ENCODE peak calls at places on chromosomes 16 and 17, in four cellular contexts. P is colonic mucosa; W is GM23338; H is CD4-positive, alpha-beta T cell. X is an unnamed sample.

GRCh38 chr17:82104797-82105416 is 6.9 kb upstream of the FASN start:
- DNase-seq in P (no peak), W (no peak), H (no peak), X (no peak)

GRCh38 chr16:84970447-84971127 is 40.7 kb downstream of the ZDHHC7 start:
- DNase-seq in P (peak), W (peak), H (peak), X (peak)

GRCh38 chr16:66308096-66308495 is 58.4 kb upstream of the CDH5 start:
- DNase-seq in P (no peak), W (no peak), H (no peak), X (no peak)

GRCh38 chr17:58822148-58823050 is 66.7 kb downstream of the PPM1E start:
- DNase-seq in P (no peak), W (no peak), H (no peak), X (no peak)

GRCh38 chr17:58756246-58757161 is 850 bp downstream of the PPM1E start:
- DNase-seq in P (no peak), W (peak), H (no peak), X (peak)

GRCh38 chr17:68719431-68719830 is 118.3 kb upstream of the FAM20A start:
- DNase-seq in P (no peak), W (no peak), H (no peak), X (no peak)

GRCh38 chr17:56231693-56232092 is 78.4 kb downstream of the ANKFN1 start:
- DNase-seq in P (no peak), W (peak), H (no peak), X (no peak)

GRCh38 chr16:67301080-67301757 is 21.9 kb downstream of the PLEKHG4 start:
- DNase-seq in P (no peak), W (no peak), H (no peak), X (no peak)

GRCh38 chr16:89300311-89300975 is 82.9 kb downstream of the ZNF778 start:
- DNase-seq in P (no peak), W (no peak), H (no peak), X (no peak)

GRCh38 chr16:1414532-1415265 is at the start of gene UNKL:
- DNase-seq in P (peak), W (peak), H (peak), X (peak)

GRCh38 chr17:82429824-82430223 is 11.4 kb upstream of the OGFOD3 start:
- DNase-seq in P (no peak), W (no peak), H (no peak), X (no peak)

GRCh38 chr16:3377917-3378316 is 22.2 kb downstream of the OR2C1 start:
- DNase-seq in P (no peak), W (no peak), H (no peak), X (no peak)

GRCh38 chr16:66936462-66936861 is 1.1 kb downstream of the CES2 start:
- DNase-seq in P (peak), W (no peak), H (no peak), X (no peak)

GRCh38 chr17:75633484-75634375 is 496 bp downstream of the SMIM5 start:
- DNase-seq in P (peak), W (peak), H (peak), X (peak)

GRCh38 chr17:70327279-70327678 is 157.9 kb downstream of the KCNJ2 start:
- DNase-seq in P (no peak), W (no peak), H (no peak), X (no peak)
- H3K27ac ChIP-seq in P (no peak), W (no peak), H (no peak), X (no peak)

GRCh38 chr16:68463904-68464303 is 15.6 kb upstream of the SMPD3 start:
- DNase-seq in P (no peak), W (no peak), H (no peak), X (no peak)

GRCh38 chr16:68458101-68458500 is 9.8 kb upstream of the SMPD3 start:
- DNase-seq in P (no peak), W (no peak), H (no peak), X (no peak)

GRCh38 chr16:68459457-68459856 is 11.1 kb upstream of the SMPD3 start:
- DNase-seq in P (no peak), W (no peak), H (no peak), X (no peak)

GRCh38 chr16:68458551-68458950 is 10.2 kb upstream of the SMPD3 start:
- DNase-seq in P (no peak), W (no peak), H (no peak), X (no peak)

GRCh38 chr16:68460067-68460466 is 11.8 kb upstream of the SMPD3 start:
- DNase-seq in P (no peak), W (no peak), H (no peak), X (no peak)
- H3K27ac ChIP-seq in P (no peak), W (no peak), H (no peak), X (no peak)

GRCh38 chr17:77354721-77355455 is 214.1 kb downstream of the SEC14L1 start:
- DNase-seq in P (peak), W (no peak), H (no peak), X (peak)
- H3K27ac ChIP-seq in P (peak), W (no peak), H (no peak), X (no peak)

GRCh38 chr17:41507315-41507880 is 2.0 kb upstream of the KRT13 start:
- DNase-seq in P (no peak), W (no peak), H (no peak), X (no peak)

GRCh38 chr17:41512789-41513547 is 5.7 kb downstream of the KRT15 start:
- DNase-seq in P (no peak), W (no peak), H (no peak), X (no peak)

GRCh38 chr17:41511716-41512115 is 6.3 kb upstream of the KRT13 start:
- DNase-seq in P (no peak), W (no peak), H (no peak), X (no peak)

GRCh38 chr17:41510251-41511065 is 5.0 kb upstream of the KRT13 start:
- DNase-seq in P (no peak), W (peak), H (no peak), X (peak)

DNA sequence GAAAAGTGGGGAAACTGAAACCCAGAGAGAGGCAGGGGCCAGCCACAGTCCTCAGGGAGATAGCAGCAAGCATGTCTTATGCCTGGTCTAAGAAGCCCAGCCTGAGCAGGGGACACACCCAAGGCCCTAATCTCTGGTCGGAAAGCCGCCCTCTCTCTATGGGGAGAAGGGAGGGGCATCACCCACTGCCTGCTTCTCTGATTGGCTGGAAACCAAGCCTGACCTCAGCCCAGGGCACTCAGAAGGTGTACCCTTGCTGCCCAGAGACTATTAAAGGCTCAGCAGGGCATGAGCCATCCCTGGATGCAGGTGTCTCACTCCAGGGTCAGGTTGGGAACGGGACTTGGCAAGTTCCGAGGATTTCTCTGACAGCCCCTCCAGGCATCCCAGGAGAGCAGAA is 5.7 kb upstream of the KRT13 start:
- DNase-seq in P (peak), W (no peak), H (no peak), X (peak)
- H3K27ac ChIP-seq in P (peak), W (no peak), H (no peak), X (no peak)

DNA sequence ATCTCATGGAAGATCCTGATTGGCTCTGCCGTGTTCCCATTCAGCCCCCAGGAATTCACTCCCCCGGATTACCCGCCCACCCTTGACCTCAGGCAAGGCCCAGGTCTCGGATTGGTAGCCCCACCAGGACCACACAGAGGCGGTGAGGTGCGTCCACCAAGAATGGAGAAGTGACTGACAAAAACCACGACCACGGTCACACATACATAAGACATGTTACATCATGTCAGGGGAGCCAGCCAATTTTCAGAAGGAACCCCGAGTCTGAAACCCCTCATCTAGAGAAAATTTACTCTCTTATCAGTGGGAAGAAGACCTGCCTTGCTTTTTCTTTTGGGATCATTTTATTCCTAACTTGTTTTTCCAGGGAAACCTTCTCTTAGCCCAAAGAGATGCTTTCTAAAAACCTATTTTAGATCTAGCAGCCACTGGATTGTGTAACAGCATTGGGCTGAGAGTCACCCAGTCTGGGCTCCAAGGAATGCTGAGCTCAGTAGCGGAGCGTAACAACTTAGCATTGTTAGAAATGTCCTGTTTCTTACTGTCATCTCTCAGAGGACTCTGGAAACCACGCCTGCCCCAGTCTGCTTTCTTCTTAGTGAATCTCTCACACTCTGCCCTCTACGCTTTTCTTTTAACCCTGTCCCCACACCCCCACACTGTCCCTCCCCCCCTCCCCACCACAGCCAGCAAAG is 164.1 kb downstream of the CMIP start:
- DNase-seq in P (no peak), W (no peak), H (no peak), X (no peak)
- H3K27ac ChIP-seq in P (no peak), W (no peak), H (no peak), X (no peak)

GRCh38 chr16:58501242-58502131 is 1.5 kb downstream of the NDRG4 start:
- DNase-seq in P (no peak), W (peak), H (no peak), X (peak)

GRCh38 chr16:58499092-58499511 is 841 bp upstream of the NDRG4 start:
- DNase-seq in P (no peak), W (no peak), H (no peak), X (peak)

GRCh38 chr16:58500329-58501241 is 642 bp downstream of the NDRG4 start:
- DNase-seq in P (no peak), W (peak), H (no peak), X (peak)

GRCh38 chr16:58498341-58499091 is 1.4 kb upstream of the NDRG4 start:
- DNase-seq in P (no peak), W (no peak), H (no peak), X (no peak)

DNA sequence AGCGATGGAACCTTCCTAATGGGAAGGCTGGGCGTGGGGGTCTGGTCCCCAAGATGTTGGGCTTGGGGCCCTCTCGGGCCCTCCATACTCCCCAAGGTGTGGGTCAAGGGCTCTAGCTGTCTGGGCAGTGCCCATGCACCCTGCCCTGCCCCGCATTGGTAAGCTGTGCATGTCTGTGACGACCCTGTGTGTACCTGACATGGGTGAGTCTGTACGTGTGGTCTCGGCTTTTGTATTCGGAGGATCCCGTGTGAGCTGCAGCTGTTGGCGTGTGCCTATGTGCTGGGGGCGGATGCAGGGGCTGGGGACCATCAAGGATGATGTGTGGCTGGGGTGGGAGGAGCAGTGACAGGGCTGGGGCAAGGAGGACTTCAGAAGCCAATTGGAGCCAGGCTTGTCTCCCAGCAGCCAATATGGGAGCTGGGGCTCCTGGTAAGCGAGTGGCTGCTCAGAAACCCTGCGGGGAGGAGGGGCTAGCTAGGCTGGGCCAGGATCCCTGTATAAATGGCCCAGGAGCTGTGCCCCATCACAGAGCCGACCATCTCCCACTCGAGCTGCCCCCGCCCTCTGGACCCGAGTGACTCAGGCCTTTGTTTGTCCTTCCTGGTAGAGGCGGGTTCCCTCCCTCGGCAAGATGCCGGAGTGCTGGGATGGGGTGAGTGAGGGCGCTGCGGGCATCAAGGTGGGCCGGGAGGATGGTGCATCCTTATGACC is at the start of gene NDRG4:
- DNase-seq in P (peak), W (peak), H (no peak), X (peak)
- H3K27ac ChIP-seq in P (no peak), W (peak), H (no peak), X (no peak)

DNA sequence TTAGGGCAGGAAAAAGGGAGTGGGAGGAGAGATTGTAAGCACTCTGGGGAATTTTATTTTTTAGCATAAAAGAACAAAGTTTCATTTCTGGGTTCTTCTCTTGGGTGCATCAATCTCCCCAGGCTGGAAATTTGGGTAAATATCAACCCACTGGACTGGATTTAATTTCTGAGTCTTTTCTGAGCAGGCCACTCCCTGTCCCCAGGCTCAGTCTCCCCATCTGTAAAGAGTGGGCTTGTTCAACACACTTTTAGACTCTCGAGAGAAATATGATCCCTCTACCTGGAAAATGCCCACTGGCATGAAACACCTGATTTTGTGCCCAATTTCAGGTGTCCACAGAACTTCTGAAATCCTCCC is 617 bp upstream of the VTN start:
- DNase-seq in P (no peak), W (no peak), H (no peak), X (no peak)
- H3K27ac ChIP-seq in P (peak), W (peak), H (peak), X (no peak)

GRCh38 chr17:1110844-1111598 is 68.8 kb downstream of the ABR start:
- DNase-seq in P (peak), W (no peak), H (no peak), X (peak)

GRCh38 chr17:1109606-1110523 is 69.9 kb downstream of the ABR start:
- DNase-seq in P (peak), W (peak), H (peak), X (peak)

GRCh38 chr17:1110524-1110843 is 69.3 kb downstream of the ABR start:
- DNase-seq in P (no peak), W (no peak), H (no peak), X (no peak)

GRCh38 chr17:1112875-1113274 is 66.9 kb downstream of the ABR start:
- DNase-seq in P (no peak), W (peak), H (no peak), X (peak)

DNA sequence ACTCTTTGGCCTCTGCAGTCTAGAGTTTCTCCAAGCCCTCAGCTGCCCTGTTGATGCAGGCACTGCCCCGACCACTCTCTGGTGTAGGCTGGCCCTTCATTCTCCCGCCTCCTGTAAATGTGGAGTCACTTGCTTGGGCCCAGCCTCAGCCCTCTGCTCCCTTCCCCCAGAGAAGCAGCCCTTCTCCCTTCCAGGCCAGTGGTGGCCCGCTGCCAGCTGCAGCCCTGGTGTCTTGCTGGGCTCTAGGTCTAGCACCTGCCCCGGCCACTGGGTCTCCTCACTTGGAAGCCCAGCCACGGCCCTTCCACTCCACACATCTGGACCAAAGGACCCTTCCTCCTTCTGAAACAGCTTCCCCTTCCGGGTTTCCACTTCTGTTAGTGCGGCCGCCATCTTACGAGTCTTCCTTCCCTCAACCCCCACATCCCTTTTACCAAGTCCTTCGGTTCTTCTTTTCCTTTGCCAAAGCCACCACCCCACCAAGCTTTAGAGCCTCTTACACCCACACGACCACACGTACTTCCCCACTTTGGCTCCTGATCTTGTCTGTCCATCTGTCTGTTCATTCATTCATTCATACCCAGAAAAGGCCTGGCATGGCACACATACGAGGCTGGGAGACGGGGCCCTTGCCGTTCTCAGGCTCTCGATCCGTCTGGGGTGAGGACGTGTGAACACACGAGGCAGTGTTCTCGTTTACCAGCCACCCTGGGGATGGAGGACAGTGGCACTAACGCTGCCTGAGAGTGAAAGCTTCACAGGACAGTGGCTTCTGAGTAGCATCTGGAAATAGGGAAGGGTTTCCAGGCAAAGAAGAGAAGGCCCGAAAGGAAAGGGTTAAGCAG is 68.0 kb downstream of the ABR start:
- DNase-seq in P (peak), W (no peak), H (no peak), X (no peak)
- H3K27ac ChIP-seq in P (peak), W (no peak), H (no peak), X (no peak)

DNA sequence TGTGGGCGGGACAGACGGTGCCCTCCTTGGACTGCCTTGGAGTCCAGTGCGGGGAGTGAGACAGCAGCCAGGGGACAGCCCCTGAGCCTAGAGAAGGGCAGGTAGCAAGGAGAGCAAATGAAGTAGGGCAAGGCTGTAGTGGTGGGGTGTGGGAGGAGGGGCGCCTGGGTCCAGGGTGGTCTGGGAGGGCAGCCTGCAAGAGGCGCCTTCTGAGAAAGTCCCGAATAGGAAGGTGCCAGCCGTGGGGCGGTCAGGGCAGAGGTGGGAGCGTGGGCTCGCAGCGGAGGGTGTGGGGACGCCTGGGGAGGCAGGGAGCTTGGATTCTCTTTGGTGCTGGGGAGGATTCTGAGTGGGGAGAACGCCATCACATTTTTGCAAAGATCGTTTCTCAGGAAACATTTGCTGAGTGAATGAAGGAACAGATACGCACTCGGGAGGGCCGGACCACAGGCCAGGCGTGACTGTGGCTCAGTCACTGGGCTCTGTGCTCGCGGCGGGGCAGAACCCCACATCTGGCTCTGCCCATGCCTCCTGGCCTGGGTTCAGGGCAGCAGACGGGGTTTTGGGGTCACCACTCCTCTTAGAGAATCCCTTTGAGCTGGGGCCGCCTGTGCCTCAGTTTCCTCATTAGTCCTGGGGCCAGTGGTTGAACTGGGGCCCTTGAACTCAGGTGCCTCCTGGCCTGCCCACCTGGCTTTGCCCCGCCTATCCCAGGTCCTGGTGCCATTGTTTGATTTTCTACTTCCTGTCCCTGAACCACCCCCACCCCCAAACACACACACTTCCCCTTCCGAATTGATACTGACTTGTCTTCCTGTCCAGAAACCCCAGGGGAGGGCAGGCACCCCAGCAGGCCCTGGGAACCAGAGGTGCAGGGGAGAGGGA is 4.2 kb downstream of the SNN start:
- DNase-seq in P (no peak), W (no peak), H (peak), X (no peak)
- H3K27ac ChIP-seq in P (no peak), W (peak), H (peak), X (no peak)